ENCODE peak calls at places on chromosomes 7 and 10, in seven cellular contexts. U is neural progenitor cell; J is cardiac muscle cell; Y is CD8-positive, alpha-beta T cell; P is HCT116; I is prostate gland; W is uterus. T is an unnamed sample.

GRCh38 chr7:72098812-72099211 is 313.3 kb downstream of the CALN1 start:
- DNase-seq in Y (no peak), W (no peak), U (no peak), J (no peak), I (no peak), P (no peak), T (no peak)

GRCh38 chr7:155300641-155301452 is 3.2 kb downstream of the INSIG1 start:
- DNase-seq in J (no peak), P (no peak), W (no peak), I (no peak), Y (no peak), U (no peak), T (no peak)

GRCh38 chr10:106224676-106225075 is 939.8 kb downstream of the SORCS1 start:
- DNase-seq in I (no peak), J (no peak), W (no peak), P (no peak), Y (no peak), U (no peak), T (no peak)

GRCh38 chr7:67487316-67487715 is 490.7 kb downstream of the TYW1 start:
- DNase-seq in I (no peak), J (no peak), W (no peak), U (no peak), P (no peak), Y (no peak), T (no peak)

GRCh38 chr7:2736411-2736914 is 48.5 kb downstream of the AMZ1 start:
- DNase-seq in I (no peak), P (no peak), Y (no peak), W (no peak), U (no peak), J (peak; percentile 78), T (no peak)

GRCh38 chr10:5125315-5126044 is 31.3 kb downstream of the AKR1C3 start:
- DNase-seq in I (no peak), W (no peak), P (no peak), Y (no peak), U (no peak), J (no peak), T (no peak)

GRCh38 chr7:954330-955238 is at the start of gene ADAP1:
- DNase-seq in P (no peak), I (no peak), W (no peak), Y (no peak), J (peak; percentile 77), U (peak; percentile 81), T (no peak)

GRCh38 chr10:5761220-5761619 is 52.0 kb downstream of the GDI2 start:
- DNase-seq in P (no peak), I (no peak), W (no peak), J (no peak), Y (no peak), U (no peak), T (no peak)

GRCh38 chr7:99540542-99540941 is 11.4 kb downstream of the FAM200A start:
- DNase-seq in Y (no peak), U (no peak), I (no peak), P (no peak), J (no peak), W (no peak), T (no peak)

GRCh38 chr7:31052841-31053601 is 913 bp downstream of the ADCYAP1R1 start:
- DNase-seq in I (no peak), Y (no peak), P (no peak), J (no peak), U (peak; percentile 45), W (no peak), T (no peak)

GRCh38 chr7:100726998-100727761 is 6.2 kb upstream of the ZAN start:
- DNase-seq in P (no peak), J (no peak), Y (no peak), I (no peak), U (no peak), W (peak; percentile 48), T (no peak)

GRCh38 chr7:21504021-21504420 is 38.8 kb upstream of the DNAH11 start:
- DNase-seq in J (no peak), I (peak; percentile 28), Y (no peak), P (no peak), U (no peak), W (no peak), T (no peak)

GRCh38 chr7:136173874-136174273 is 196.7 kb upstream of the MTPN start:
- DNase-seq in J (no peak), P (no peak), U (no peak), W (no peak), Y (no peak), I (no peak), T (no peak)
- H3K27ac ChIP-seq in J (no peak overlapping the region), P (no peak overlapping the region), U (no peak overlapping the region), W (no peak overlapping the region), Y (no peak overlapping the region), I (no peak overlapping the region), T (no peak overlapping the region)

GRCh38 chr7:18356195-18356645 is 139.3 kb upstream of the HDAC9 start:
- DNase-seq in U (peak; percentile 15), Y (no peak), I (no peak), J (peak; percentile 28), P (peak; percentile 26), W (no peak), T (no peak)

GRCh38 chr7:18354686-18355085 is 140.9 kb upstream of the HDAC9 start:
- DNase-seq in Y (no peak), I (no peak), P (no peak), U (no peak), J (peak; percentile 56), W (no peak), T (no peak)

GRCh38 chr7:18354108-18354507 is 141.4 kb upstream of the HDAC9 start:
- DNase-seq in U (no peak), Y (no peak), J (no peak), P (no peak), I (no peak), W (no peak), T (no peak)

GRCh38 chr7:18361756-18362155 is 133.8 kb upstream of the HDAC9 start:
- DNase-seq in P (no peak), I (no peak), U (peak; percentile 15), J (peak; percentile 13), Y (no peak), W (no peak), T (no peak)

DNA sequence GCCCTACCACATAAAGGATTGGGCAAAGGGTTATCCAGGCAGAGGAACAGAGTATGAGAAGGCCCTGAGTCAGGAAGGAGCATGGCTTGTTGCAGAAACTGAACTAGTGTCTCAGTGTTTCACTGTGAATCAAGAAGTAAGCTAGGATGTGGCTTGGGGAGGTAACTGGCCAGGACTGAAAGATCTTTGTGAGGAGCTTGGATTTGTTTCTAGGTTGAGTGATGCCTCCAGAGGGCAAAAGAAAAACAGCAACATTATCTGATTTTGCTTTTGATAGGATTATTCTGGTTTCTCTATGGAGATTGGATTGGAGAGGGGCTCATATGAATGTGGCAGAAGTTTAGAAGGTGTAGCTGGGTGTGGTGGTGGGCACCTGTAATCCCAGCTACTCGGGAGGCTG is 137.9 kb upstream of the HDAC9 start:
- DNase-seq in P (no peak), I (no peak), Y (no peak), W (no peak), J (no peak), U (peak; percentile 12), T (no peak)
- TF ChIP-seq CTCF in P (no peak), I (no peak), Y (no peak), W (no peak), J (no peak), U (peak; percentile 37), T (no peak)

GRCh38 chr10:110074298-110074697 is 66.5 kb downstream of the ADD3 start:
- DNase-seq in P (no peak), U (no peak), W (no peak), J (peak; percentile 42), I (no peak), Y (no peak), T (no peak)

GRCh38 chr10:110068780-110069179 is 61.0 kb downstream of the ADD3 start:
- DNase-seq in P (no peak), W (no peak), J (no peak), U (no peak), Y (no peak), I (no peak), T (no peak)

GRCh38 chr10:110065269-110065668 is 57.5 kb downstream of the ADD3 start:
- DNase-seq in W (no peak), J (no peak), I (no peak), Y (no peak), U (no peak), P (no peak), T (no peak)

GRCh38 chr10:110067960-110068770 is 60.4 kb downstream of the ADD3 start:
- DNase-seq in P (no peak), Y (no peak), I (no peak), U (peak; percentile 26), W (no peak), J (no peak), T (no peak)

DNA sequence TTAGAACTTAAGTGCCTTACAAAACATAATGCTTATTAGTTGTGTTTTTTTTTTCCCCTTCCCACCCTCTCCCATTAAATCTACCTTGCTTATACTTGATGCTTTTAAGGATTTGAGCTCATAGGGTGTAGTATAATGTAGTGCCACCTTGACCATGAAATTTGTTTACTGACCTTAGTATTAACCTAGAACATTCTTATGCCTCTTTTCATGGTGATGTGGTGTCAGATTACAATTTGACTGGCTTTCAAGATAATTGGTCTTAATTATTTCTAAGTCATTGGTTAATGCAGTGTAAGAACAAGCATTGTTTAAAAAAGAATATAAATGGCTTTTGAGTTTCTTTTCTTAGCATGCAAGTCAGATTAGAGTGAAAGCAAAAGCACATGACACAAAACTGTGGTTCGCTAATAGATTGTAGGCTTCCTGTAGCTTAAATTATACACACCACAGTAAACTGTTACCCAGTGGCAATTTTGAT is 61.8 kb downstream of the ADD3 start:
- DNase-seq in J (no peak), Y (no peak), U (no peak), W (no peak), P (no peak), I (no peak), T (no peak)
- H3K4me1 ChIP-seq in J (peaks cover 50% of the 10 kb centered on the region), Y (peaks cover 84% of the 10 kb centered on the region), U (peaks cover 22% of the 10 kb centered on the region), W (no peaks in the 10 kb centered on the region), P (peaks cover 14% of the 10 kb centered on the region), I (no peaks in the 10 kb centered on the region), T (peaks cover 9% of the 10 kb centered on the region)

DNA sequence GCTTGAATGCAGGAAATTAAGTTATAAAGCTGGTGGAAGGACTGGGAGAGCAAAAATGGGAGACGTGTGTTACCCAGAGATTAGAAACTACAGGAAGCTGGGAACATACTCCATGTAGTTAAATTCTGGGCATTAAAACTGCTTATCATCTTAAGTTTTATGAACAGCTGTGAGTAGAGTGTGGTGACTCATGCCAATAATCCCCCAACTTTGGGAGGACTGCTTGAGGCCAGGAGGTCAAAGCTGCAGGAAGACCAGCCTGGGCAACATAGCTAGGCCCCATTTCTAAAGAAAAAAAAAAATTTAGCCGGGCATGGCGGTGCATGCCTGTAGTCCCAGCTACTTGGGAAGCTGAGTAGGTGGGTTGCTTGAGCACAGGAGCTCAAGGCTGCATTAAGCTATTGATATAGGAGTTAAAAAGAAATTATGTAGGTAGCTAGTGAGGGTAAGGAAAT is 56.2 kb upstream of the SEPHS1 start:
- DNase-seq in Y (no peak), I (no peak), J (no peak), U (no peak), W (no peak), P (no peak), T (no peak)
- H3K27ac ChIP-seq in Y (no peak overlapping the region), I (no peak overlapping the region), J (no peak overlapping the region), U (no peak overlapping the region), W (no peak overlapping the region), P (no peak overlapping the region), T (no peak overlapping the region)

T was measured in lung.